ENCODE peak calls at places on chromosome 16, in four cellular contexts. One of them, this sample, is unnamed.

GRCh38 chr16:75060708-75061107 is 55.9 kb downstream of the LDHD start:
- DNase-seq in mammary epithelial cell: no peak
- DNase-seq in AG04450: no peak
- DNase-seq in NCI-H1105: no peak
- DNase-seq in this sample: no peak

GRCh38 chr16:56789360-56789759 is 59.4 kb downstream of the NUP93 start:
- DNase-seq in NCI-H1105: peak
- DNase-seq in mammary epithelial cell: peak
- DNase-seq in AG04450: no peak
- DNase-seq in this sample: peak

GRCh38 chr16:78744796-78745464 is 645.5 kb downstream of the WWOX start:
- DNase-seq in mammary epithelial cell: no peak
- DNase-seq in AG04450: no peak
- DNase-seq in NCI-H1105: no peak
- DNase-seq in this sample: no peak

GRCh38 chr16:31874354-31875111 is 926 bp downstream of the ZNF267 start:
- DNase-seq in NCI-H1105: peak
- DNase-seq in mammary epithelial cell: peak
- DNase-seq in AG04450: no peak
- DNase-seq in this sample: no peak

GRCh38 chr16:56332464-56333079 is 92.8 kb downstream of the AMFR start:
- DNase-seq in AG04450: no peak
- DNase-seq in mammary epithelial cell: peak
- DNase-seq in NCI-H1105: no peak
- DNase-seq in this sample: no peak

GRCh38 chr16:30802971-30803370 is 16.0 kb upstream of the ZNF629 start:
- DNase-seq in AG04450: no peak
- DNase-seq in mammary epithelial cell: no peak
- DNase-seq in NCI-H1105: no peak
- DNase-seq in this sample: no peak

GRCh38 chr16:56932588-56933265 is 785 bp downstream of the HERPUD1 start:
- DNase-seq in mammary epithelial cell: peak
- DNase-seq in NCI-H1105: no peak
- DNase-seq in AG04450: no peak
- DNase-seq in this sample: peak

GRCh38 chr16:14955546-14956231 is 18.4 kb downstream of the NPIPA1 start:
- DNase-seq in mammary epithelial cell: no peak
- DNase-seq in NCI-H1105: no peak
- DNase-seq in AG04450: no peak
- DNase-seq in this sample: no peak

GRCh38 chr16:81896902-81897301 is 114.4 kb downstream of the SDR42E1 start:
- DNase-seq in mammary epithelial cell: no peak
- DNase-seq in AG04450: no peak
- DNase-seq in NCI-H1105: no peak
- DNase-seq in this sample: no peak

GRCh38 chr16:82625066-82625968 is 1.5 kb upstream of the CDH13 start:
- DNase-seq in NCI-H1105: no peak
- DNase-seq in AG04450: no peak
- DNase-seq in mammary epithelial cell: no peak
- DNase-seq in this sample: no peak

GRCh38 chr16:30768583-30769181 is 6.6 kb downstream of the RNF40 start:
- DNase-seq in mammary epithelial cell: no peak
- DNase-seq in NCI-H1105: no peak
- DNase-seq in AG04450: no peak
- DNase-seq in this sample: no peak

GRCh38 chr16:3696425-3697218 is 20.7 kb downstream of the TRAP1 start:
- DNase-seq in AG04450: peak
- DNase-seq in mammary epithelial cell: peak
- DNase-seq in NCI-H1105: no peak
- DNase-seq in this sample: no peak

GRCh38 chr16:70757183-70757582 is 43.8 kb downstream of the VAC14 start:
- DNase-seq in NCI-H1105: no peak
- DNase-seq in AG04450: no peak
- DNase-seq in mammary epithelial cell: no peak
- DNase-seq in this sample: no peak

GRCh38 chr16:2087426-2088191 is 39.8 kb downstream of the TSC2 start:
- DNase-seq in AG04450: no peak
- DNase-seq in mammary epithelial cell: no peak
- DNase-seq in NCI-H1105: no peak
- DNase-seq in this sample: no peak

GRCh38 chr16:53224932-53225533 is 170.2 kb downstream of the CHD9 start:
- DNase-seq in NCI-H1105: no peak
- DNase-seq in AG04450: no peak
- DNase-seq in mammary epithelial cell: peak
- DNase-seq in this sample: no peak

GRCh38 chr16:2835638-2836493 is 5.8 kb downstream of the ZG16B start:
- DNase-seq in mammary epithelial cell: peak
- DNase-seq in NCI-H1105: no peak
- DNase-seq in AG04450: peak
- DNase-seq in this sample: no peak

GRCh38 chr16:72847187-72848044 is 200.5 kb downstream of the ZFHX3 start:
- DNase-seq in AG04450: no peak
- DNase-seq in NCI-H1105: no peak
- DNase-seq in mammary epithelial cell: no peak
- DNase-seq in this sample: peak

GRCh38 chr16:2388875-2389433 is 40.3 kb upstream of the CCNF start:
- DNase-seq in NCI-H1105: no peak
- DNase-seq in AG04450: peak
- DNase-seq in mammary epithelial cell: peak
- DNase-seq in this sample: peak

GRCh38 chr16:57981636-57982035 is 10.7 kb upstream of the CNGB1 start:
- DNase-seq in AG04450: no peak
- DNase-seq in mammary epithelial cell: no peak
- DNase-seq in NCI-H1105: no peak
- DNase-seq in this sample: no peak

GRCh38 chr16:31403590-31404352 is 10.6 kb downstream of the ITGAD start:
- DNase-seq in mammary epithelial cell: no peak
- DNase-seq in NCI-H1105: no peak
- DNase-seq in AG04450: no peak
- DNase-seq in this sample: no peak

GRCh38 chr16:67148656-67149275 is 2.0 kb downstream of the B3GNT9 start:
- DNase-seq in AG04450: no peak
- DNase-seq in NCI-H1105: no peak
- DNase-seq in mammary epithelial cell: no peak
- DNase-seq in this sample: no peak

GRCh38 chr16:64621616-64622015 is 500.2 kb downstream of the CDH11 start:
- DNase-seq in AG04450: no peak
- DNase-seq in NCI-H1105: no peak
- DNase-seq in mammary epithelial cell: no peak
- DNase-seq in this sample: no peak

GRCh38 chr16:89152831-89153700 is 18.5 kb upstream of the CDH15 start:
- DNase-seq in mammary epithelial cell: no peak
- DNase-seq in AG04450: no peak
- DNase-seq in NCI-H1105: no peak
- DNase-seq in this sample: no peak

GRCh38 chr16:483351-484075 is 44.0 kb upstream of the CAPN15 start:
- DNase-seq in AG04450: no peak
- DNase-seq in NCI-H1105: no peak
- DNase-seq in mammary epithelial cell: no peak
- DNase-seq in this sample: no peak

GRCh38 chr16:9570521-9570920 is 479.1 kb downstream of the HAPSTR1 start:
- DNase-seq in NCI-H1105: no peak
- DNase-seq in mammary epithelial cell: no peak
- DNase-seq in AG04450: no peak
- DNase-seq in this sample: no peak

GRCh38 chr16:56788435-56788834 is 58.5 kb downstream of the NUP93 start:
- DNase-seq in mammary epithelial cell: no peak
- DNase-seq in NCI-H1105: no peak
- DNase-seq in AG04450: no peak
- DNase-seq in this sample: no peak

GRCh38 chr16:85514601-85515318 is 98.4 kb upstream of the GSE1 start:
- DNase-seq in mammary epithelial cell: peak
- DNase-seq in NCI-H1105: peak
- DNase-seq in AG04450: peak
- DNase-seq in this sample: no peak

GRCh38 chr16:35737076-35737475 is 2277.7 kb downstream of the TP53TG3F start:
- DNase-seq in AG04450: no peak
- DNase-seq in NCI-H1105: no peak
- DNase-seq in mammary epithelial cell: no peak
- DNase-seq in this sample: no peak

GRCh38 chr16:55811811-55812210 is 21.1 kb downstream of the CES1 start:
- DNase-seq in NCI-H1105: no peak
- DNase-seq in mammary epithelial cell: peak
- DNase-seq in AG04450: no peak
- DNase-seq in this sample: no peak

GRCh38 chr16:1394367-1394951 is 20.0 kb downstream of the UNKL start:
- DNase-seq in AG04450: no peak
- DNase-seq in mammary epithelial cell: no peak
- DNase-seq in NCI-H1105: no peak
- DNase-seq in this sample: no peak

GRCh38 chr16:17360810-17361209 is 110.0 kb downstream of the XYLT1 start:
- DNase-seq in mammary epithelial cell: no peak
- DNase-seq in NCI-H1105: no peak
- DNase-seq in AG04450: no peak
- DNase-seq in this sample: no peak

GRCh38 chr16:64478258-64478906 is 643.5 kb downstream of the CDH11 start:
- DNase-seq in AG04450: no peak
- DNase-seq in mammary epithelial cell: no peak
- DNase-seq in NCI-H1105: peak
- DNase-seq in this sample: no peak

This sample was measured in SHP77.